ENCODE peak calls at places on chromosomes 4 and X, in four cellular contexts. L is IMR-90; P is CD8-positive, alpha-beta memory T cell; N is CD8-positive, alpha-beta T cell. V is an unnamed sample. For H3K27me3, the result is how much of the 10 kb centered on the place peaks cover.

GRCh38 chrX:119686087-119686639 is 6.8 kb downstream of the SEPTIN6 start:
- DNase-seq in N (peak), P (peak), L (no peak), V (no peak)

GRCh38 chr4:76312457-76312856 is 5.9 kb downstream of the STBD1 start:
- DNase-seq in N (no peak), P (no peak), L (no peak), V (no peak)

GRCh38 chrX:150365051-150365952 is 2.2 kb downstream of the MAMLD1 start:
- DNase-seq in P (peak), L (peak), N (peak), V (peak)

GRCh38 chr4:173514641-173515217 is 15.3 kb downstream of the HAND2 start:
- DNase-seq in P (no peak), N (no peak), L (no peak), V (no peak)

GRCh38 chrX:103540145-103540544 is 20.9 kb upstream of the RAB40A start:
- DNase-seq in N (no peak), L (peak), P (no peak), V (no peak)

GRCh38 chr4:59848457-59848856 is 1351.7 kb upstream of the ADGRL3 start:
- DNase-seq in N (no peak), P (no peak), L (no peak), V (no peak)

GRCh38 chrX:40109288-40110008 is 11.7 kb upstream of the BCOR start:
- DNase-seq in L (peak), N (no peak), P (no peak), V (no peak)

GRCh38 chrX:48972214-48973164 is 845 bp upstream of the KCND1 start:
- DNase-seq in P (no peak), L (peak), N (no peak), V (peak)

GRCh38 chrX:30283456-30284200 is 25.6 kb downstream of the NR0B1 start:
- DNase-seq in P (no peak), L (peak), N (no peak), V (no peak)

GRCh38 chr4:89661490-89661889 is 175.5 kb downstream of the SNCA start:
- DNase-seq in N (no peak), L (peak), P (no peak), V (no peak)

GRCh38 chrX:989959-990510 is 222.4 kb downstream of the CRLF2 start:
- DNase-seq in L (peak), N (peak), P (peak), V (peak)

GRCh38 chr4:148004228-148004813 is 272.4 kb downstream of the ARHGAP10 start:
- DNase-seq in P (no peak), N (no peak), L (no peak), V (no peak)

GRCh38 chr4:113673450-113673849 is 88.1 kb downstream of the CAMK2D start:
- DNase-seq in P (peak), L (peak), N (peak), V (peak)

GRCh38 chr4:147828361-147828760 is 96.5 kb downstream of the ARHGAP10 start:
- DNase-seq in N (no peak), P (no peak), L (peak), V (no peak)

GRCh38 chr4:73281982-73282381 is 23.4 kb upstream of the ANKRD17 start:
- DNase-seq in N (no peak), P (no peak), L (no peak), V (no peak)

GRCh38 chr4:40736910-40737309 is 12.8 kb upstream of the NSUN7 start:
- DNase-seq in P (no peak), L (peak), N (no peak), V (no peak)

GRCh38 chr4:86218721-86219481 is 141.0 kb downstream of the MAPK10 start:
- DNase-seq in N (no peak), P (no peak), L (peak), V (no peak)

GRCh38 chr4:100414016-100414790 is 103.6 kb downstream of the EMCN start:
- DNase-seq in P (no peak), N (no peak), L (peak), V (no peak)

GRCh38 chr4:74330295-74330750 is 22.1 kb downstream of the EPGN start:
- DNase-seq in L (no peak), N (no peak), P (no peak), V (no peak)

GRCh38 chr4:41432889-41433288 is 105.1 kb upstream of the LIMCH1 start:
- DNase-seq in L (peak), P (no peak), N (no peak), V (no peak)

GRCh38 chr4:119735136-119735770 is 106.6 kb upstream of the PDE5A start:
- DNase-seq in L (peak), N (no peak), P (no peak), V (no peak)

DNA sequence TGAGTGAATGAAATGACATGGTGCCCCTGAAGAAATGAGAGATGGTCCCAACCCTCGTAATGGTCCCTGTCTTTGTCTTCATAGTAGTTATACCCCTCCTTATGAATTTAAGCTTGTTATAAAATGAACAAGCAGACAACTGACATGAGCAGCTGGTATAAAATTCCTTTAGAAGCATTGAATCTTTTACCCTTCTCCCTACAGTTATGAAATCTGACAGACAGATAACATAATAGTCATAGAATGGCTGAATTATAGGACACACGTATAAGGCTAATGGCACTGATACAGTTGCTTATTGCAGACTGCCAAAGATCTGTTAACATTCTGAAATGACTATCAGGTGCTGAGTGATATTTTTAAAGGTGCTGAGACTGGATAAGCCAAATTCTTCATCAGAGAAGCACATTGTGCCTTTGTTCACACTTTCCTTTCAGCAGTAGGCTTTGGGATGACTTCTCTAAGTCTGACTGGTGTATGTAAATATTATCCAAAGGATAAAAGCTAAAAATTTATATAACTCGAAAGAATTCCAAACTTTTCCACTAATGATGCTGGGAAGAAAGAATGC is 47.4 kb upstream of the PDGFC start:
- DNase-seq in P (no peak), N (no peak), L (no peak), V (no peak)
- H3K27ac ChIP-seq in P (no peak), N (no peak), L (no peak), V (no peak)

GRCh38 chr4:84480082-84480481 is 19.0 kb downstream of the NKX6-1 start:
- DNase-seq in N (no peak), P (no peak), L (no peak), V (no peak)

GRCh38 chr4:84481879-84482245 is 17.2 kb downstream of the NKX6-1 start:
- DNase-seq in P (no peak), L (no peak), N (no peak), V (no peak)

GRCh38 chr4:84479663-84480062 is 19.4 kb downstream of the NKX6-1 start:
- DNase-seq in P (no peak), L (no peak), N (no peak), V (no peak)

GRCh38 chr4:84482564-84483563 is 16.2 kb downstream of the NKX6-1 start:
- DNase-seq in L (no peak), P (no peak), N (no peak), V (no peak)

GRCh38 chr4:84481077-84481878 is 17.8 kb downstream of the NKX6-1 start:
- DNase-seq in P (no peak), N (no peak), L (no peak), V (no peak)
- H3K27me3 ChIP-seq in P (under half), N (under half), L (half or more), V (under half)

GRCh38 chrX:10016516-10017132 is 49.5 kb downstream of the CLDN34 start:
- DNase-seq in L (no peak), N (no peak), P (no peak), V (no peak)
- H3K4me3 ChIP-seq in L (peak), N (no peak), P (no peak), V (no peak)

DNA sequence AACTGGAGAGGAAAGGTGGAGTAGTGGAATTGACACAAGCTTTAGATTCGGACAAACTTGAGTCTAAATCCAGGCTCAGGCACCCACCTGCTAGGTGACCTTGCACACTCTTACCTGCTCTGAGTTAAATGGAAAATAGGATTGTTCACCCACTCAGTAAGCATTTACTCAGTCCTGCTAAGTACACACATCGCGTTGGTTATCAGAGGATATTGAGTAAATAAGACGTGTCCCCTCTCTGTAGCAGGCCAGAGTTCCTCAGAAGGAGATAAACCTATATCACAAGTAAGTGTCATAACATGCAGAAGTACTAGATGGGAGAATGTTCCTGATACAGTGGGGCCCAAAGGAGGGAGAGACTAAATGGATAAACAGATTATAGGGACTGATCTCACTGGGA is 117.7 kb downstream of the SMIM20 start:
- DNase-seq in N (no peak), L (no peak), P (no peak), V (no peak)
- H3K27ac ChIP-seq in N (no peak), L (peak), P (no peak), V (no peak)

GRCh38 chr4:2042207-2042946 is 16.8 kb upstream of the NAT8L start:
- DNase-seq in L (no peak), N (no peak), P (peak), V (peak)

GRCh38 chr4:2044119-2044485 is 15.0 kb upstream of the NAT8L start:
- DNase-seq in P (no peak), L (no peak), N (no peak), V (no peak)

GRCh38 chr4:2044542-2045517 is 14.3 kb upstream of the NAT8L start:
- DNase-seq in P (no peak), N (no peak), L (no peak), V (no peak)

GRCh38 chr4:2042947-2043395 is 16.2 kb upstream of the NAT8L start:
- DNase-seq in N (no peak), P (no peak), L (no peak), V (no peak)

DNA sequence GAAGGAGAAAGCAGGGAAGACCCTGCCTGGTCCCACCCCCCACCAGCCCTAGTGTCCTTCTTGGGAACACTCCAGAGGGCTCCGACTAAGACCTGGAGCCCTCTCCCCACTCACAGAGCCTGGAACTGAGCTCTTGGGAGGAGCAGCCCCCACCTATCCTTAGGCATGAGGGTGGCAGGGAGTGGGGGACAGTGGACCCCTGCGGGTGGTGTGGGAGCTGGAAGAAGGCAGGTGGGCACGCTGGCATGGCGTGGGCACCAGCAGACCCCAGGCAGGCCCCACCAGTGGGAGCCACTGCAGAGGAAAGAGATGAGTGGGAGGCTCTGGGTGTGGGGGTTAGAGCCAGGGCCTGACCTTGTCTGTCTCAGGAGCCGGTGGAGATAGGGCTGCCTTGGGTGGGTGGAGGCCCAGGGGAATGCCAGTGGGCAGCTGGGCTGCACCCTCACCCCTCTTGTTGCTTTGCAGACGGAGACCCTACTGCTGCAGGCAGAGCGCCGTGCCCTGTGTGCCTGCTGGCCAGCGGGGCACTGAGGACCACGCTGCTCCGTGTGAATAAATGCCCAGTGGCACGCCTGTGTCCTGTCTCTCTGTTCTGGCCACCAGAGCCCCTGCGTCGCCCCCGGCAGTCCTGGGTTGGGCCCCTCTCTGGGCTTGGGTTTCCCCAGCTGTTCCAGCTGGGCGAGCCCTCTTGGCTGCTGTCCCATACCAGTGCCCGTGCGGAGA is 15.6 kb upstream of the NAT8L start:
- DNase-seq in N (no peak), P (no peak), L (no peak), V (no peak)
- H3K27me3 ChIP-seq in N (under half), P (under half), L (under half), V (under half)

GRCh38 chr4:125368684-125369083 is 53.9 kb downstream of the FAT4 start:
- DNase-seq in N (no peak), P (no peak), L (peak), V (no peak)
- H3K4me3 ChIP-seq in N (no peak), P (no peak), L (peak), V (no peak)

V was measured in CD4-positive, CD25-positive, alpha-beta regulatory T cell.